ENCODE peak calls at places on chromosomes 5 and 9, in seven cellular contexts. One of them, this sample, is unnamed.

GRCh38 chr5:171615201-171616001 is 170.2 kb upstream of the SMIM23 start:
- DNase-seq in WTC11: peak; percentile 60
- DNase-seq in caudate nucleus: no peak
- DNase-seq in omental fat pad: no peak
- DNase-seq in HuH-7.5: no peak
- DNase-seq in central memory CD4-positive, alpha-beta T cell: no peak
- DNase-seq in fibroblast of mammary gland: peak; percentile 6
- DNase-seq in this sample: no peak

GRCh38 chr9:102354041-102354440 is 615.6 kb upstream of the GRIN3A start:
- DNase-seq in caudate nucleus: no peak
- DNase-seq in omental fat pad: no peak
- DNase-seq in fibroblast of mammary gland: no peak
- DNase-seq in central memory CD4-positive, alpha-beta T cell: no peak
- DNase-seq in HuH-7.5: no peak
- DNase-seq in WTC11: no peak
- DNase-seq in this sample: no peak

GRCh38 chr9:79977510-79978197 is 405.9 kb downstream of the TLE4 start:
- DNase-seq in caudate nucleus: no peak
- DNase-seq in omental fat pad: no peak
- DNase-seq in central memory CD4-positive, alpha-beta T cell: no peak
- DNase-seq in WTC11: no peak
- DNase-seq in HuH-7.5: no peak
- DNase-seq in fibroblast of mammary gland: peak; percentile 54
- DNase-seq in this sample: no peak

GRCh38 chr9:130003943-130004552 is 38.9 kb downstream of the FNBP1 start:
- DNase-seq in WTC11: no peak
- DNase-seq in caudate nucleus: no peak
- DNase-seq in omental fat pad: no peak
- DNase-seq in HuH-7.5: no peak
- DNase-seq in central memory CD4-positive, alpha-beta T cell: no peak
- DNase-seq in fibroblast of mammary gland: no peak
- DNase-seq in this sample: no peak

GRCh38 chr9:114407889-114408288 is 20.1 kb upstream of the AKNA start:
- DNase-seq in WTC11: no peak
- DNase-seq in HuH-7.5: no peak
- DNase-seq in central memory CD4-positive, alpha-beta T cell: no peak
- DNase-seq in fibroblast of mammary gland: no peak
- DNase-seq in caudate nucleus: no peak
- DNase-seq in omental fat pad: no peak
- DNase-seq in this sample: no peak

GRCh38 chr9:16136961-16137360 is 584.1 kb downstream of the CCDC171 start:
- DNase-seq in omental fat pad: no peak
- DNase-seq in central memory CD4-positive, alpha-beta T cell: no peak
- DNase-seq in fibroblast of mammary gland: peak; percentile 98
- DNase-seq in caudate nucleus: no peak
- DNase-seq in WTC11: no peak
- DNase-seq in HuH-7.5: no peak
- DNase-seq in this sample: no peak

GRCh38 chr9:33436445-33436844 is 10.9 kb downstream of the AQP3 start:
- DNase-seq in omental fat pad: no peak
- DNase-seq in fibroblast of mammary gland: no peak
- DNase-seq in caudate nucleus: no peak
- DNase-seq in central memory CD4-positive, alpha-beta T cell: no peak
- DNase-seq in HuH-7.5: no peak
- DNase-seq in WTC11: no peak
- DNase-seq in this sample: no peak

GRCh38 chr9:20597862-20598261 is 24.4 kb downstream of the MLLT3 start:
- DNase-seq in HuH-7.5: no peak
- DNase-seq in WTC11: no peak
- DNase-seq in omental fat pad: no peak
- DNase-seq in caudate nucleus: no peak
- DNase-seq in central memory CD4-positive, alpha-beta T cell: no peak
- DNase-seq in fibroblast of mammary gland: no peak
- DNase-seq in this sample: no peak

GRCh38 chr5:18553269-18553668 is 919.0 kb downstream of the TAF11L14 start:
- DNase-seq in fibroblast of mammary gland: peak; percentile 8
- DNase-seq in WTC11: no peak
- DNase-seq in central memory CD4-positive, alpha-beta T cell: no peak
- DNase-seq in caudate nucleus: no peak
- DNase-seq in HuH-7.5: no peak
- DNase-seq in omental fat pad: no peak
- DNase-seq in this sample: no peak

GRCh38 chr9:100028201-100028784 is 70.5 kb downstream of the ERP44 start:
- DNase-seq in WTC11: peak; percentile 86
- DNase-seq in caudate nucleus: no peak
- DNase-seq in central memory CD4-positive, alpha-beta T cell: peak; percentile 38
- DNase-seq in omental fat pad: peak; percentile 51
- DNase-seq in HuH-7.5: peak; percentile 28
- DNase-seq in fibroblast of mammary gland: peak; percentile 78
- DNase-seq in this sample: peak; percentile 60

GRCh38 chr9:79357185-79357584 is 214.6 kb upstream of the TLE4 start:
- DNase-seq in omental fat pad: no peak
- DNase-seq in caudate nucleus: no peak
- DNase-seq in HuH-7.5: no peak
- DNase-seq in central memory CD4-positive, alpha-beta T cell: no peak
- DNase-seq in WTC11: no peak
- DNase-seq in fibroblast of mammary gland: no peak
- DNase-seq in this sample: no peak

GRCh38 chr5:33612386-33612785 is 171.6 kb downstream of the TARS1 start:
- DNase-seq in fibroblast of mammary gland: peak; percentile 73
- DNase-seq in caudate nucleus: no peak
- DNase-seq in WTC11: no peak
- DNase-seq in HuH-7.5: no peak
- DNase-seq in omental fat pad: no peak
- DNase-seq in central memory CD4-positive, alpha-beta T cell: no peak
- DNase-seq in this sample: no peak

GRCh38 chr9:70131296-70131695 is 87.6 kb downstream of the MAMDC2 start:
- DNase-seq in WTC11: no peak
- DNase-seq in HuH-7.5: no peak
- DNase-seq in fibroblast of mammary gland: no peak
- DNase-seq in caudate nucleus: no peak
- DNase-seq in omental fat pad: no peak
- DNase-seq in central memory CD4-positive, alpha-beta T cell: no peak
- DNase-seq in this sample: no peak

GRCh38 chr9:137162505-137163100 is 7.2 kb downstream of the LRRC26 start:
- DNase-seq in fibroblast of mammary gland: no peak
- DNase-seq in central memory CD4-positive, alpha-beta T cell: no peak
- DNase-seq in WTC11: peak; percentile 54
- DNase-seq in omental fat pad: no peak
- DNase-seq in HuH-7.5: peak; percentile 91
- DNase-seq in caudate nucleus: no peak
- DNase-seq in this sample: no peak

GRCh38 chr5:111649516-111649915 is 107.5 kb downstream of the NREP start:
- DNase-seq in fibroblast of mammary gland: no peak
- DNase-seq in omental fat pad: no peak
- DNase-seq in central memory CD4-positive, alpha-beta T cell: no peak
- DNase-seq in HuH-7.5: no peak
- DNase-seq in caudate nucleus: no peak
- DNase-seq in WTC11: no peak
- DNase-seq in this sample: no peak